ENCODE peak calls at places on chromosome 16, in five cellular contexts. G is lung microvascular endothelial cell; C is hypothalamus; S is neural crest cell; Z is activated CD8-positive, alpha-beta memory T cell treated with anti-CD3 and anti-CD28 coated beads for 1 hour. L is an unnamed sample.

GRCh38 chr16:31700530-31701388 is 172.8 kb upstream of the ZNF267 start:
- DNase-seq in G (no peak), Z (peak; percentile 80), C (peak; percentile 20), S (peak; percentile 67), L (peak; percentile 88)

GRCh38 chr16:65312795-65313194 is 190.9 kb upstream of the CDH11 start:
- DNase-seq in Z (no peak), C (no peak), S (no peak), G (no peak), L (no peak)

GRCh38 chr16:26598989-26599785 is 467.5 kb upstream of the C16orf82 start:
- DNase-seq in S (no peak), Z (no peak), C (no peak), G (no peak), L (no peak)

GRCh38 chr16:85610446-85611204 is 2.5 kb upstream of the GSE1 start:
- DNase-seq in C (peak; percentile 62), S (peak; percentile 92), G (peak; percentile 83), Z (peak; percentile 86), L (peak; percentile 93)

GRCh38 chr16:79307214-79307613 is 293.3 kb downstream of the MAF start:
- DNase-seq in S (no peak), G (no peak), Z (no peak), C (no peak), L (peak; percentile 64)

GRCh38 chr16:2095315-2095853 is 40.3 kb downstream of the PKD1 start:
- DNase-seq in Z (no peak), C (no peak), S (no peak), G (no peak), L (no peak)

GRCh38 chr16:31386157-31386984 is 6.8 kb upstream of the ITGAD start:
- DNase-seq in Z (no peak), S (no peak), G (peak; percentile 15), C (no peak), L (peak; percentile 21)

GRCh38 chr16:85146922-85147651 is 34.8 kb upstream of the CIBAR2 start:
- DNase-seq in Z (no peak), S (no peak), C (no peak), G (no peak), L (no peak)

GRCh38 chr16:85634747-85635544 is 21.8 kb downstream of the GSE1 start:
- DNase-seq in Z (no peak), S (no peak), G (no peak), C (no peak), L (no peak)

GRCh38 chr16:70709457-70709856 is 23.6 kb upstream of the MTSS2 start:
- DNase-seq in C (no peak), Z (no peak), G (no peak), S (no peak), L (no peak)

GRCh38 chr16:85514601-85515318 is 98.4 kb upstream of the GSE1 start:
- DNase-seq in G (peak; percentile 64), C (no peak), S (no peak), Z (no peak), L (peak; percentile 29)

GRCh38 chr16:69833357-69833781 is 71.2 kb downstream of the WWP2 start:
- DNase-seq in S (no peak), Z (no peak), G (peak; percentile 22), C (no peak), L (no peak)

GRCh38 chr16:85205747-85206471 is 93.6 kb upstream of the CIBAR2 start:
- DNase-seq in G (peak; percentile 36), Z (no peak), C (no peak), S (no peak), L (no peak)

GRCh38 chr16:86818701-86819522 is 240.6 kb downstream of the FOXL1 start:
- DNase-seq in C (no peak), S (no peak), G (peak; percentile 99), Z (no peak), L (no peak)

GRCh38 chr16:67665598-67665997 is 952 bp downstream of the ENKD1 start:
- DNase-seq in G (no peak), C (no peak), Z (no peak), S (no peak), L (no peak)

GRCh38 chr16:49024896-49025295 is 256.7 kb downstream of the CBLN1 start:
- DNase-seq in Z (no peak), C (no peak), G (no peak), S (no peak), L (no peak)

GRCh38 chr16:86734559-86735480 is 156.5 kb downstream of the FOXL1 start:
- DNase-seq in G (peak; percentile 72), Z (no peak), C (no peak), S (no peak), L (no peak)

L was measured in head of caudate nucleus.